ENCODE peak calls at places on chromosome 9, in five cellular contexts. One of them, this sample, is unnamed.
A peak's percentile ranks its signal among the peaks of the same experiment; 100 is the strongest.

GRCh38 chr9:79165006-79165405 is 406.8 kb upstream of the TLE4 start:
- DNase-seq in H1: no peak
- DNase-seq in fibroblast of lung: peak; percentile 80
- DNase-seq in neural progenitor cell: no peak
- DNase-seq in heart left ventricle: no peak
- DNase-seq in this sample: peak; percentile 73

GRCh38 chr9:6557883-6558282 is 87.6 kb downstream of the GLDC start:
- DNase-seq in heart left ventricle: no peak
- DNase-seq in neural progenitor cell: peak; percentile 15
- DNase-seq in fibroblast of lung: no peak
- DNase-seq in H1: no peak
- DNase-seq in this sample: no peak

GRCh38 chr9:116264361-116264760 is 110.8 kb downstream of the PAPPA start:
- DNase-seq in fibroblast of lung: no peak
- DNase-seq in H1: no peak
- DNase-seq in heart left ventricle: no peak
- DNase-seq in neural progenitor cell: no peak
- DNase-seq in this sample: no peak

GRCh38 chr9:96420468-96421219 is 2.5 kb upstream of the ZNF367 start:
- DNase-seq in fibroblast of lung: peak; percentile 84
- DNase-seq in neural progenitor cell: peak; percentile 46
- DNase-seq in H1: peak; percentile 70
- DNase-seq in heart left ventricle: no peak
- DNase-seq in this sample: peak; percentile 96

GRCh38 chr9:133274236-133275104 is 531 bp downstream of the ABO start:
- DNase-seq in fibroblast of lung: no peak
- DNase-seq in H1: no peak
- DNase-seq in neural progenitor cell: no peak
- DNase-seq in heart left ventricle: peak; percentile 24
- DNase-seq in this sample: no peak

GRCh38 chr9:83669067-83669466 is 38.7 kb downstream of the UBQLN1 start:
- DNase-seq in fibroblast of lung: no peak
- DNase-seq in heart left ventricle: no peak
- DNase-seq in neural progenitor cell: no peak
- DNase-seq in H1: no peak
- DNase-seq in this sample: peak; percentile 54

GRCh38 chr9:70480405-70480980 is 66.0 kb upstream of the KLF9 start:
- DNase-seq in H1: no peak
- DNase-seq in neural progenitor cell: no peak
- DNase-seq in fibroblast of lung: peak; percentile 100
- DNase-seq in heart left ventricle: peak; percentile 87
- DNase-seq in this sample: no peak

GRCh38 chr9:127721391-127721821 is 5.5 kb downstream of the TTC16 start:
- DNase-seq in fibroblast of lung: no peak
- DNase-seq in heart left ventricle: no peak
- DNase-seq in H1: no peak
- DNase-seq in neural progenitor cell: no peak
- DNase-seq in this sample: no peak

GRCh38 chr9:69745716-69746538 is 13.9 kb downstream of the PTAR1 start:
- DNase-seq in heart left ventricle: no peak
- DNase-seq in neural progenitor cell: peak; percentile 20
- DNase-seq in fibroblast of lung: peak; percentile 46
- DNase-seq in H1: no peak
- DNase-seq in this sample: no peak

GRCh38 chr9:72925891-72926290 is 27.0 kb downstream of the ALDH1A1 start:
- DNase-seq in neural progenitor cell: no peak
- DNase-seq in H1: no peak
- DNase-seq in heart left ventricle: no peak
- DNase-seq in fibroblast of lung: no peak
- DNase-seq in this sample: no peak

GRCh38 chr9:129549684-129550083 is 71.2 kb downstream of the C9orf50 start:
- DNase-seq in H1: no peak
- DNase-seq in fibroblast of lung: peak; percentile 52
- DNase-seq in heart left ventricle: peak; percentile 66
- DNase-seq in neural progenitor cell: peak; percentile 25
- DNase-seq in this sample: no peak

GRCh38 chr9:85742630-85742928 is 825 bp upstream of the AGTPBP1 start:
- DNase-seq in fibroblast of lung: peak; percentile 78
- DNase-seq in neural progenitor cell: no peak
- DNase-seq in H1: no peak
- DNase-seq in heart left ventricle: no peak
- DNase-seq in this sample: peak; percentile 51

GRCh38 chr9:123473226-123473625 is 117.2 kb downstream of the CRB2 start:
- DNase-seq in neural progenitor cell: peak; percentile 36
- DNase-seq in heart left ventricle: no peak
- DNase-seq in H1: no peak
- DNase-seq in fibroblast of lung: no peak
- DNase-seq in this sample: no peak

GRCh38 chr9:133282454-133283238 is 7.6 kb upstream of the ABO start:
- DNase-seq in H1: no peak
- DNase-seq in neural progenitor cell: peak; percentile 38
- DNase-seq in heart left ventricle: no peak
- DNase-seq in fibroblast of lung: no peak
- DNase-seq in this sample: no peak

GRCh38 chr9:129617167-129617566 is 3.7 kb downstream of the C9orf50 start:
- DNase-seq in neural progenitor cell: peak; percentile 55
- DNase-seq in fibroblast of lung: peak; percentile 61
- DNase-seq in H1: no peak
- DNase-seq in heart left ventricle: peak; percentile 22
- DNase-seq in this sample: peak; percentile 66

GRCh38 chr9:93224591-93224990 is 40.7 kb downstream of the WNK2 start:
- DNase-seq in H1: peak; percentile 29
- DNase-seq in fibroblast of lung: no peak
- DNase-seq in neural progenitor cell: no peak
- DNase-seq in heart left ventricle: no peak
- DNase-seq in this sample: peak; percentile 95

GRCh38 chr9:26260238-26260637 is 582.0 kb upstream of the TUSC1 start:
- DNase-seq in fibroblast of lung: peak; percentile 36
- DNase-seq in H1: no peak
- DNase-seq in neural progenitor cell: no peak
- DNase-seq in heart left ventricle: no peak
- DNase-seq in this sample: peak; percentile 39

GRCh38 chr9:129500166-129500862 is 120.6 kb downstream of the C9orf50 start:
- DNase-seq in neural progenitor cell: peak; percentile 92
- DNase-seq in heart left ventricle: no peak
- DNase-seq in fibroblast of lung: no peak
- DNase-seq in H1: no peak
- DNase-seq in this sample: no peak

GRCh38 chr9:16069671-16070586 is 517.1 kb downstream of the CCDC171 start:
- DNase-seq in fibroblast of lung: peak; percentile 48
- DNase-seq in H1: no peak
- DNase-seq in heart left ventricle: no peak
- DNase-seq in neural progenitor cell: peak; percentile 33
- DNase-seq in this sample: no peak

GRCh38 chr9:2802494-2802921 is 41.4 kb downstream of the PUM3 start:
- DNase-seq in neural progenitor cell: no peak
- DNase-seq in H1: no peak
- DNase-seq in heart left ventricle: no peak
- DNase-seq in fibroblast of lung: peak; percentile 59
- DNase-seq in this sample: no peak

GRCh38 chr9:105679406-105680022 is 14.8 kb upstream of the TMEM38B start:
- DNase-seq in heart left ventricle: no peak
- DNase-seq in neural progenitor cell: no peak
- DNase-seq in fibroblast of lung: no peak
- DNase-seq in H1: no peak
- DNase-seq in this sample: no peak

GRCh38 chr9:18689166-18689565 is 215.2 kb downstream of the ADAMTSL1 start:
- DNase-seq in heart left ventricle: no peak
- DNase-seq in H1: no peak
- DNase-seq in fibroblast of lung: no peak
- DNase-seq in neural progenitor cell: no peak
- DNase-seq in this sample: no peak

GRCh38 chr9:70534058-70534457 is 119.6 kb upstream of the KLF9 start:
- DNase-seq in H1: no peak
- DNase-seq in heart left ventricle: no peak
- DNase-seq in fibroblast of lung: no peak
- DNase-seq in neural progenitor cell: no peak
- DNase-seq in this sample: no peak

GRCh38 chr9:110031511-110032173 is 176.3 kb downstream of the C9orf152 start:
- DNase-seq in H1: no peak
- DNase-seq in fibroblast of lung: peak; percentile 58
- DNase-seq in heart left ventricle: no peak
- DNase-seq in neural progenitor cell: no peak
- DNase-seq in this sample: peak; percentile 82

GRCh38 chr9:110029815-110030480 is 178.0 kb downstream of the C9orf152 start:
- DNase-seq in neural progenitor cell: no peak
- DNase-seq in fibroblast of lung: no peak
- DNase-seq in heart left ventricle: no peak
- DNase-seq in H1: no peak
- DNase-seq in this sample: no peak

GRCh38 chr9:110029422-110029814 is 178.5 kb downstream of the C9orf152 start:
- DNase-seq in heart left ventricle: no peak
- DNase-seq in H1: no peak
- DNase-seq in fibroblast of lung: peak; percentile 90
- DNase-seq in neural progenitor cell: no peak
- DNase-seq in this sample: peak; percentile 91

GRCh38 chr9:110028281-110029075 is 179.5 kb downstream of the C9orf152 start:
- DNase-seq in fibroblast of lung: no peak
- DNase-seq in neural progenitor cell: no peak
- DNase-seq in H1: no peak
- DNase-seq in heart left ventricle: no peak
- DNase-seq in this sample: no peak

DNA sequence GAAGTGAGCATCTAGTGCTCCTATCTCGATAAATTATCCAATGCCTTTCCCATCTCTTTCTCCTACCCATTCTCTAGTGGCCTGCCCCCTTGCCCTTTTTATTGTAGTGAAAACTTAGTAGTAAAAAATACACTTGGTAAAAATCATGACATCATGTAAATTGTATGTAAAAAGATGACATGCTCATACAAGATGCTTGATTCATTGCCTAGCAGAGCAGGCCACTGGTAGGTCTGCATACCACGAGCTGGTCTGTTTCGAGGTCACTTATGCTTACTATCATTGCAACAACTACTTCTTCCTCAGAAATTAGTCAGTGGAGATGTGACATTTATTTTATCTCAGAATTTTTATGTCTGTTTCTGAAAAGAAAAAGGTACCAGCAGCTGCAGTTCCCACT is 177.3 kb downstream of the C9orf152 start:
- DNase-seq in heart left ventricle: no peak
- DNase-seq in neural progenitor cell: no peak
- DNase-seq in fibroblast of lung: peak; percentile 25
- DNase-seq in H1: no peak
- DNase-seq in this sample: peak; percentile 81
- H3K27ac ChIP-seq in heart left ventricle: peak overlapping the region; percentile 61
- H3K27ac ChIP-seq in neural progenitor cell: no peak overlapping the region
- H3K27ac ChIP-seq in fibroblast of lung: peak overlapping the region; percentile 58
- H3K27ac ChIP-seq in H1: no peak overlapping the region
- H3K27ac ChIP-seq in this sample: no peak overlapping the region

GRCh38 chr9:98229090-98229395 is 26.4 kb downstream of the TBC1D2 start:
- DNase-seq in fibroblast of lung: no peak
- DNase-seq in neural progenitor cell: no peak
- DNase-seq in heart left ventricle: no peak
- DNase-seq in H1: no peak
- DNase-seq in this sample: no peak
- H3K4me1 ChIP-seq in fibroblast of lung: peaks cover 20% of the 10 kb centered on the region
- H3K4me1 ChIP-seq in neural progenitor cell: no peaks in the 10 kb centered on the region
- H3K4me1 ChIP-seq in heart left ventricle: no peaks in the 10 kb centered on the region
- H3K4me1 ChIP-seq in H1: no peaks in the 10 kb centered on the region
- H3K4me1 ChIP-seq in this sample: peaks cover 11% of the 10 kb centered on the region

GRCh38 chr9:95316794-95317118 is 753 bp downstream of the FANCC start:
- DNase-seq in fibroblast of lung: peak; percentile 65
- DNase-seq in heart left ventricle: peak; percentile 67
- DNase-seq in neural progenitor cell: peak; percentile 96
- DNase-seq in H1: peak; percentile 51
- DNase-seq in this sample: no peak
- TF ChIP-seq CTCF in fibroblast of lung: no peak
- TF ChIP-seq CTCF in heart left ventricle: peak; percentile 14
- TF ChIP-seq CTCF in neural progenitor cell: no peak
- TF ChIP-seq CTCF in H1: no peak
- TF ChIP-seq CTCF in this sample: peak; percentile 32

GRCh38 chr9:88814521-88815101 is 176.7 kb upstream of the S1PR3 start:
- DNase-seq in neural progenitor cell: no peak
- DNase-seq in heart left ventricle: peak; percentile 89
- DNase-seq in fibroblast of lung: peak; percentile 97
- DNase-seq in H1: no peak
- DNase-seq in this sample: no peak
- H3K27ac ChIP-seq in neural progenitor cell: no peak overlapping the region
- H3K27ac ChIP-seq in heart left ventricle: peak overlapping the region; percentile 80
- H3K27ac ChIP-seq in fibroblast of lung: no peak overlapping the region
- H3K27ac ChIP-seq in H1: no peak overlapping the region
- H3K27ac ChIP-seq in this sample: no peak overlapping the region

DNA sequence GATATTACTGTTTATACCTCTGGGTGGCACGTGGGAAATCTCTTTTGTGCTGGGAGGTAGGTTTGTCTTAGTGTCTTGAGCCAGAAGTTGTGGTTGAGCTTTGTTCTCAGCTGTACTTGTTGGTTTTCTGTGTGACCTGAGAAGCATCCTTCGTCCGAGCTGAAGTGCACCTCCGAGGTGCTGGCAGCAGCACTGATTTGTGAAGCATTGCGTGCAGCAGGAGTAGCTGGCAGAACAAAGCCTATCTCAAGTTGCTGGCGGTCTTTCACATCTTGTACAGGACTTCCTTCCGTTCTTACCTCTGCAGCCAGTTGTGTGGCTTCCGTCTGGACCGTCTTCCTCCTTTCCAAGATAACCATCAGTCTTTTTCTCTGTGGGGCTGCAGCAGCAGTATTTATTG is 4.3 kb downstream of the PRRC2B start:
- DNase-seq in fibroblast of lung: no peak
- DNase-seq in heart left ventricle: no peak
- DNase-seq in H1: no peak
- DNase-seq in neural progenitor cell: no peak
- DNase-seq in this sample: no peak
- H3K4me1 ChIP-seq in fibroblast of lung: peaks cover 37% of the 10 kb centered on the region
- H3K4me1 ChIP-seq in heart left ventricle: peaks cover 58% of the 10 kb centered on the region
- H3K4me1 ChIP-seq in H1: peaks cover 26% of the 10 kb centered on the region
- H3K4me1 ChIP-seq in neural progenitor cell: peaks cover 68% of the 10 kb centered on the region
- H3K4me1 ChIP-seq in this sample: peaks cover 58% of the 10 kb centered on the region

DNA sequence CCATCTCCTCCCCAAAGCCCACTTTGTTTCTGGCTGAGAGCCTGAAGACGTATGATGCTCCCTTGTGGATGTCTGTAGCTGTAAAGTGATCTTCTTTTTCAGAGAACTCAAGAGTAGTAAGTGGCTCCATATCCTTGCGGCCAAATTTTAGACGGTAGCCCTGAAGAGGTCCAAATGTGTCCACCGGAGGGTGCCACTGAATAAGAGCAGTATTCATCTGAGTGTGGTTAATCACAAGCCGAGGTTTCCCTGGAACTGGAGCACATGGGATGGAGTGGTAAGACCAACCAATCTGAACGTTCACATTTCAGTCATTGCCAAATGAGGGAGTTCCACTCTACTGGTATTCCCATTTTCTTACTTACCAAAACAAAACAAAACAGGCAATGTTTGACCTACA is 686.5 kb upstream of the DMAC1 start:
- DNase-seq in neural progenitor cell: peak; percentile 72
- DNase-seq in heart left ventricle: peak; percentile 60
- DNase-seq in fibroblast of lung: peak; percentile 68
- DNase-seq in H1: peak; percentile 50
- DNase-seq in this sample: no peak
- TF ChIP-seq CTCF in neural progenitor cell: peak; percentile 62
- TF ChIP-seq CTCF in heart left ventricle: peak; percentile 48
- TF ChIP-seq CTCF in fibroblast of lung: peak; percentile 29
- TF ChIP-seq CTCF in H1: peak; percentile 37
- TF ChIP-seq CTCF in this sample: peak; percentile 51

GRCh38 chr9:21687351-21687750 is 115.1 kb upstream of the MTAP start:
- DNase-seq in heart left ventricle: no peak
- DNase-seq in neural progenitor cell: no peak
- DNase-seq in H1: no peak
- DNase-seq in fibroblast of lung: no peak
- DNase-seq in this sample: no peak
- H3K27ac ChIP-seq in heart left ventricle: no peak overlapping the region
- H3K27ac ChIP-seq in neural progenitor cell: no peak overlapping the region
- H3K27ac ChIP-seq in H1: no peak overlapping the region
- H3K27ac ChIP-seq in fibroblast of lung: no peak overlapping the region
- H3K27ac ChIP-seq in this sample: no peak overlapping the region

This sample was measured in foreskin keratinocyte.